ENCODE peak calls at places on chromosomes 4 and X, in five cellular contexts. One of them, this sample, is unnamed.

GRCh38 chrX:153530411-153531145 is 13.1 kb downstream of the ATP2B3 start:
- DNase-seq in right atrium auricular region: no peak
- DNase-seq in upper lobe of right lung: no peak
- DNase-seq in A673: no peak
- DNase-seq in fibroblast of pulmonary artery: no peak
- DNase-seq in this sample: no peak

GRCh38 chrX:54358424-54359211 is 772 bp upstream of the WNK3 start:
- DNase-seq in A673: peak
- DNase-seq in right atrium auricular region: no peak
- DNase-seq in fibroblast of pulmonary artery: peak
- DNase-seq in upper lobe of right lung: peak
- DNase-seq in this sample: peak

GRCh38 chr4:157421365-157421764 is 200.8 kb downstream of the GRIA2 start:
- DNase-seq in fibroblast of pulmonary artery: no peak
- DNase-seq in A673: no peak
- DNase-seq in upper lobe of right lung: no peak
- DNase-seq in right atrium auricular region: no peak
- DNase-seq in this sample: no peak

GRCh38 chr4:13985824-13986223 is 358.3 kb upstream of the BOD1L1 start:
- DNase-seq in A673: no peak
- DNase-seq in fibroblast of pulmonary artery: peak
- DNase-seq in right atrium auricular region: no peak
- DNase-seq in upper lobe of right lung: no peak
- DNase-seq in this sample: no peak

GRCh38 chrX:143634701-143635442 is 1.0 kb downstream of the SLITRK4 start:
- DNase-seq in right atrium auricular region: no peak
- DNase-seq in A673: no peak
- DNase-seq in upper lobe of right lung: peak
- DNase-seq in fibroblast of pulmonary artery: no peak
- DNase-seq in this sample: no peak

GRCh38 chrX:42195506-42195905 is 272.2 kb upstream of the CASK start:
- DNase-seq in fibroblast of pulmonary artery: no peak
- DNase-seq in right atrium auricular region: no peak
- DNase-seq in A673: no peak
- DNase-seq in upper lobe of right lung: no peak
- DNase-seq in this sample: no peak

GRCh38 chrX:3026074-3026588 is 15.1 kb upstream of the ARSF start:
- DNase-seq in fibroblast of pulmonary artery: no peak
- DNase-seq in A673: no peak
- DNase-seq in right atrium auricular region: no peak
- DNase-seq in upper lobe of right lung: no peak
- DNase-seq in this sample: no peak

GRCh38 chr4:7736436-7737267 is 203.0 kb downstream of the AFAP1 start:
- DNase-seq in A673: no peak
- DNase-seq in upper lobe of right lung: no peak
- DNase-seq in right atrium auricular region: no peak
- DNase-seq in fibroblast of pulmonary artery: peak
- DNase-seq in this sample: peak

GRCh38 chr4:39770969-39771724 is 73.2 kb downstream of the UBE2K start:
- DNase-seq in upper lobe of right lung: no peak
- DNase-seq in A673: no peak
- DNase-seq in fibroblast of pulmonary artery: no peak
- DNase-seq in right atrium auricular region: no peak
- DNase-seq in this sample: no peak

GRCh38 chrX:118763489-118763888 is 36.1 kb downstream of the IL13RA1 start:
- DNase-seq in A673: no peak
- DNase-seq in fibroblast of pulmonary artery: no peak
- DNase-seq in upper lobe of right lung: no peak
- DNase-seq in right atrium auricular region: no peak
- DNase-seq in this sample: no peak

GRCh38 chr4:2595436-2595835 is 59.0 kb downstream of the FAM193A start:
- DNase-seq in right atrium auricular region: no peak
- DNase-seq in A673: no peak
- DNase-seq in fibroblast of pulmonary artery: no peak
- DNase-seq in upper lobe of right lung: peak
- DNase-seq in this sample: no peak

GRCh38 chr4:29453421-29453820 is 1266.7 kb upstream of the PCDH7 start:
- DNase-seq in upper lobe of right lung: no peak
- DNase-seq in A673: no peak
- DNase-seq in right atrium auricular region: no peak
- DNase-seq in fibroblast of pulmonary artery: no peak
- DNase-seq in this sample: no peak

GRCh38 chr4:136651932-136652331 is 880.4 kb downstream of the PCDH18 start:
- DNase-seq in upper lobe of right lung: no peak
- DNase-seq in A673: peak
- DNase-seq in right atrium auricular region: no peak
- DNase-seq in fibroblast of pulmonary artery: no peak
- DNase-seq in this sample: peak

GRCh38 chr4:8081621-8082516 is 76.7 kb downstream of the ABLIM2 start:
- DNase-seq in A673: no peak
- DNase-seq in upper lobe of right lung: no peak
- DNase-seq in right atrium auricular region: no peak
- DNase-seq in fibroblast of pulmonary artery: no peak
- DNase-seq in this sample: no peak

GRCh38 chrX:132277953-132278614 is 58.8 kb upstream of the RAP2C start:
- DNase-seq in fibroblast of pulmonary artery: no peak
- DNase-seq in upper lobe of right lung: no peak
- DNase-seq in A673: no peak
- DNase-seq in right atrium auricular region: no peak
- DNase-seq in this sample: no peak

GRCh38 chrX:153922932-153923857 is 2.9 kb downstream of the ARHGAP4 start:
- DNase-seq in fibroblast of pulmonary artery: peak
- DNase-seq in A673: no peak
- DNase-seq in right atrium auricular region: peak
- DNase-seq in upper lobe of right lung: peak
- DNase-seq in this sample: peak

GRCh38 chr4:76219299-76220055 is 5.9 kb upstream of the SCARB2 start:
- DNase-seq in upper lobe of right lung: no peak
- DNase-seq in right atrium auricular region: no peak
- DNase-seq in A673: no peak
- DNase-seq in fibroblast of pulmonary artery: peak
- DNase-seq in this sample: no peak

GRCh38 chrX:13087322-13088154 is 43.1 kb upstream of the FAM9C start:
- DNase-seq in upper lobe of right lung: no peak
- DNase-seq in A673: peak
- DNase-seq in right atrium auricular region: no peak
- DNase-seq in fibroblast of pulmonary artery: peak
- DNase-seq in this sample: peak

GRCh38 chr4:177907736-177908424 is 465.6 kb upstream of the AGA start:
- DNase-seq in fibroblast of pulmonary artery: no peak
- DNase-seq in right atrium auricular region: no peak
- DNase-seq in A673: no peak
- DNase-seq in upper lobe of right lung: no peak
- DNase-seq in this sample: no peak

GRCh38 chr4:16537926-16538325 is 311.7 kb upstream of the TAPT1 start:
- DNase-seq in A673: no peak
- DNase-seq in upper lobe of right lung: no peak
- DNase-seq in fibroblast of pulmonary artery: no peak
- DNase-seq in right atrium auricular region: no peak
- DNase-seq in this sample: no peak

GRCh38 chr4:19494958-19495357 is 756.7 kb upstream of the SLIT2 start:
- DNase-seq in A673: no peak
- DNase-seq in upper lobe of right lung: no peak
- DNase-seq in right atrium auricular region: no peak
- DNase-seq in fibroblast of pulmonary artery: no peak
- DNase-seq in this sample: peak

GRCh38 chr4:38161208-38162113 is 201.3 kb downstream of the PTTG2 start:
- DNase-seq in upper lobe of right lung: no peak
- DNase-seq in right atrium auricular region: no peak
- DNase-seq in A673: no peak
- DNase-seq in fibroblast of pulmonary artery: no peak
- DNase-seq in this sample: peak

GRCh38 chrX:107747596-107748161 is 27.9 kb downstream of the TSC22D3 start:
- DNase-seq in upper lobe of right lung: no peak
- DNase-seq in A673: peak
- DNase-seq in fibroblast of pulmonary artery: peak
- DNase-seq in right atrium auricular region: no peak
- DNase-seq in this sample: peak

GRCh38 chr4:54558889-54559682 is 98.7 kb upstream of the KIT start:
- DNase-seq in right atrium auricular region: no peak
- DNase-seq in A673: no peak
- DNase-seq in fibroblast of pulmonary artery: no peak
- DNase-seq in upper lobe of right lung: no peak
- DNase-seq in this sample: no peak

GRCh38 chr4:98544818-98545399 is 113.5 kb downstream of the TSPAN5 start:
- DNase-seq in A673: no peak
- DNase-seq in right atrium auricular region: no peak
- DNase-seq in fibroblast of pulmonary artery: no peak
- DNase-seq in upper lobe of right lung: no peak
- DNase-seq in this sample: no peak

GRCh38 chr4:27684501-27685077 is 823.9 kb downstream of the STIM2 start:
- DNase-seq in right atrium auricular region: no peak
- DNase-seq in fibroblast of pulmonary artery: peak
- DNase-seq in upper lobe of right lung: peak
- DNase-seq in A673: peak
- DNase-seq in this sample: peak

GRCh38 chrX:124726313-124726712 is 379.9 kb downstream of the SH2D1A start:
- DNase-seq in right atrium auricular region: no peak
- DNase-seq in A673: no peak
- DNase-seq in fibroblast of pulmonary artery: no peak
- DNase-seq in upper lobe of right lung: no peak
- DNase-seq in this sample: no peak

GRCh38 chrX:72247206-72247944 is 8.5 kb upstream of the ERCC6L start:
- DNase-seq in A673: no peak
- DNase-seq in fibroblast of pulmonary artery: peak
- DNase-seq in right atrium auricular region: no peak
- DNase-seq in upper lobe of right lung: peak
- DNase-seq in this sample: no peak

GRCh38 chr4:7668282-7668681 is 233.6 kb upstream of the PSAPL1 start:
- DNase-seq in A673: no peak
- DNase-seq in fibroblast of pulmonary artery: no peak
- DNase-seq in upper lobe of right lung: no peak
- DNase-seq in right atrium auricular region: no peak
- DNase-seq in this sample: no peak

GRCh38 chrX:54473993-54474859 is 21.8 kb downstream of the FGD1 start:
- DNase-seq in fibroblast of pulmonary artery: no peak
- DNase-seq in upper lobe of right lung: no peak
- DNase-seq in A673: no peak
- DNase-seq in right atrium auricular region: no peak
- DNase-seq in this sample: no peak

GRCh38 chr4:114005569-114006442 is 26.4 kb upstream of the ARSJ start:
- DNase-seq in right atrium auricular region: no peak
- DNase-seq in A673: no peak
- DNase-seq in fibroblast of pulmonary artery: peak
- DNase-seq in upper lobe of right lung: no peak
- DNase-seq in this sample: peak

GRCh38 chr4:169677150-169677732 is 56.9 kb downstream of the CLCN3 start:
- DNase-seq in A673: peak
- DNase-seq in right atrium auricular region: no peak
- DNase-seq in fibroblast of pulmonary artery: peak
- DNase-seq in upper lobe of right lung: no peak
- DNase-seq in this sample: no peak

GRCh38 chr4:155758500-155759371 is at the start of gene GUCY1B1:
- DNase-seq in upper lobe of right lung: peak
- DNase-seq in right atrium auricular region: peak
- DNase-seq in A673: peak
- DNase-seq in fibroblast of pulmonary artery: peak
- DNase-seq in this sample: peak

GRCh38 chr4:57424231-57424897 is 314.2 kb upstream of the IGFBP7 start:
- DNase-seq in upper lobe of right lung: no peak
- DNase-seq in A673: no peak
- DNase-seq in fibroblast of pulmonary artery: peak
- DNase-seq in right atrium auricular region: peak
- DNase-seq in this sample: peak

GRCh38 chr4:78611215-78611558 is 59.6 kb downstream of the ANXA3 start:
- DNase-seq in right atrium auricular region: no peak
- DNase-seq in A673: no peak
- DNase-seq in fibroblast of pulmonary artery: no peak
- DNase-seq in upper lobe of right lung: no peak
- DNase-seq in this sample: no peak

GRCh38 chr4:6307230-6307629 is 37.6 kb downstream of the WFS1 start:
- DNase-seq in upper lobe of right lung: no peak
- DNase-seq in fibroblast of pulmonary artery: no peak
- DNase-seq in right atrium auricular region: no peak
- DNase-seq in A673: no peak
- DNase-seq in this sample: no peak

GRCh38 chr4:6307891-6308290 is 38.2 kb downstream of the WFS1 start:
- DNase-seq in fibroblast of pulmonary artery: no peak
- DNase-seq in upper lobe of right lung: no peak
- DNase-seq in right atrium auricular region: no peak
- DNase-seq in A673: no peak
- DNase-seq in this sample: no peak

GRCh38 chr4:6309755-6310154 is 40.1 kb downstream of the WFS1 start:
- DNase-seq in upper lobe of right lung: no peak
- DNase-seq in A673: no peak
- DNase-seq in right atrium auricular region: no peak
- DNase-seq in fibroblast of pulmonary artery: no peak
- DNase-seq in this sample: no peak

GRCh38 chr4:6306299-6306698 is 36.6 kb downstream of the WFS1 start:
- DNase-seq in upper lobe of right lung: no peak
- DNase-seq in right atrium auricular region: no peak
- DNase-seq in A673: no peak
- DNase-seq in fibroblast of pulmonary artery: no peak
- DNase-seq in this sample: no peak

GRCh38 chr4:6308890-6309643 is 39.4 kb downstream of the WFS1 start:
- DNase-seq in A673: peak
- DNase-seq in fibroblast of pulmonary artery: no peak
- DNase-seq in upper lobe of right lung: no peak
- DNase-seq in right atrium auricular region: no peak
- DNase-seq in this sample: no peak
- TF ChIP-seq CTCF in A673: no peak
- TF ChIP-seq CTCF in fibroblast of pulmonary artery: no peak
- TF ChIP-seq CTCF in upper lobe of right lung: peak
- TF ChIP-seq CTCF in right atrium auricular region: no peak
- TF ChIP-seq CTCF in this sample: peak

GRCh38 chr4:139266583-139267257 is 13.3 kb downstream of the MGARP start:
- DNase-seq in upper lobe of right lung: peak
- DNase-seq in A673: peak
- DNase-seq in right atrium auricular region: peak
- DNase-seq in fibroblast of pulmonary artery: peak
- DNase-seq in this sample: peak
- H3K4me3 ChIP-seq in upper lobe of right lung: peak
- H3K4me3 ChIP-seq in A673: peak
- H3K4me3 ChIP-seq in right atrium auricular region: peak
- H3K4me3 ChIP-seq in fibroblast of pulmonary artery: peak
- H3K4me3 ChIP-seq in this sample: peak

GRCh38 chr4:89871211-89871610 is 23.4 kb upstream of the MMRN1 start:
- DNase-seq in A673: no peak
- DNase-seq in right atrium auricular region: no peak
- DNase-seq in fibroblast of pulmonary artery: no peak
- DNase-seq in upper lobe of right lung: no peak
- DNase-seq in this sample: no peak
- TF ChIP-seq CTCF in A673: no peak
- TF ChIP-seq CTCF in right atrium auricular region: no peak
- TF ChIP-seq CTCF in fibroblast of pulmonary artery: no peak
- TF ChIP-seq CTCF in upper lobe of right lung: no peak
- TF ChIP-seq CTCF in this sample: no peak

DNA sequence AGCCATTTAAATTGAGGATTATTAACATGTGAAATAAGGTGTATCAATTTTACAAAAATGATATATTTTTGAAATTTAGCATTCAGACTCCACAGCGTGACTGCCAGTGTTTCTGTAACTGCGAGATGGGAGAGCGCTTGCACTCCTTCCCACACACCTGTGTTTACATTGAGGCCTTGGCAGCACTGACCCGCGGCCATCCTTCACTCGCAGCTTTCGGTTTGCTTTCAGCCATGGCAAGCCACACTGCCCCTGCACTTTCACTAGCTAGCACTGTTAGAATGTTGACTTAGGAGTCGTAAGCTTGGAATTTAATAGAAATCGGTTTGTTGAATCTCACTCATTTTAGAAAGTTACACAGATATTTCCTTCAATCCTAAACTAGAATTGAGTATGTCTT is 136.2 kb downstream of the CFAP299 start:
- DNase-seq in right atrium auricular region: no peak
- DNase-seq in upper lobe of right lung: peak
- DNase-seq in fibroblast of pulmonary artery: peak
- DNase-seq in A673: no peak
- DNase-seq in this sample: peak
- H3K4me3 ChIP-seq in right atrium auricular region: peak
- H3K4me3 ChIP-seq in upper lobe of right lung: peak
- H3K4me3 ChIP-seq in fibroblast of pulmonary artery: peak
- H3K4me3 ChIP-seq in A673: no peak
- H3K4me3 ChIP-seq in this sample: peak

This sample was measured in astrocyte of the spinal cord.